ENCODE peak calls at places on chromosomes 11 and 22, in five cellular contexts. Y, I, X, J and W are unnamed samples.

GRCh38 chr22:39077513-39077840 is 402 bp downstream of the APOBEC3G start:
- DNase-seq in X (no peak), J (peak), I (no peak), Y (no peak), W (no peak)

GRCh38 chr22:46614070-46614931 is 5.9 kb upstream of the GRAMD4 start:
- DNase-seq in J (no peak), Y (no peak), X (no peak), I (no peak), W (no peak)

GRCh38 chr22:26079009-26079408 is 90.3 kb upstream of the SEZ6L start:
- DNase-seq in J (no peak), X (no peak), I (no peak), Y (no peak), W (no peak)

GRCh38 chr11:74388678-74389327 is 9.4 kb downstream of the PGM2L1 start:
- DNase-seq in J (peak), Y (peak), X (no peak), I (peak), W (no peak)

GRCh38 chr11:65503923-65504670 is 5.3 kb downstream of the MALAT1 start:
- DNase-seq in J (peak), I (no peak), Y (no peak), X (no peak), W (no peak)

GRCh38 chr11:104151404-104152204 is 12.3 kb downstream of the PDGFD start:
- DNase-seq in Y (no peak), X (no peak), I (no peak), J (peak), W (no peak)

GRCh38 chr22:21443057-21443734 is 24.0 kb upstream of the TMEM191C start:
- DNase-seq in J (no peak), I (peak), X (no peak), Y (no peak), W (no peak)

GRCh38 chr11:76215946-76216345 is 9.6 kb upstream of the WNT11 start:
- DNase-seq in Y (no peak), X (peak), J (no peak), I (no peak), W (no peak)

GRCh38 chr11:112292785-112293407 is 32.2 kb upstream of the PLET1 start:
- DNase-seq in I (peak), J (peak), X (no peak), Y (peak), W (peak)

GRCh38 chr11:31884080-31884479 is 73.0 kb upstream of the PAX6 start:
- DNase-seq in I (no peak), J (no peak), X (no peak), Y (no peak), W (no peak)

GRCh38 chr11:31881825-31882224 is 70.7 kb upstream of the PAX6 start:
- DNase-seq in X (no peak), J (no peak), I (no peak), Y (no peak), W (no peak)

GRCh38 chr11:31882951-31883392 is 71.8 kb upstream of the PAX6 start:
- DNase-seq in X (no peak), J (no peak), Y (peak), I (no peak), W (no peak)

GRCh38 chr11:31883435-31883834 is 72.3 kb upstream of the PAX6 start:
- DNase-seq in Y (no peak), J (no peak), I (no peak), X (no peak), W (no peak)

GRCh38 chr11:31887180-31887579 is 76.1 kb upstream of the PAX6 start:
- DNase-seq in I (no peak), Y (no peak), X (no peak), J (no peak), W (peak)
- TF ChIP-seq CTCF in I (no peak), Y (no peak), X (no peak), J (peak), W (peak)

GRCh38 chr11:11810764-11811726 is 30.7 kb upstream of the USP47 start:
- DNase-seq in X (no peak), I (no peak), J (no peak), Y (no peak), W (no peak)
- H3K4me3 ChIP-seq in X (no peak), I (no peak), J (no peak), Y (no peak), W (no peak)

GRCh38 chr11:80593981-80594380 is 1153.2 kb upstream of the TENM4 start:
- DNase-seq in X (no peak), Y (peak), J (peak), I (no peak), W (no peak)
- TF ChIP-seq CTCF in X (no peak), Y (no peak), J (no peak), I (no peak), W (no peak)

GRCh38 chr22:20056696-20057386 is 23.2 kb upstream of the DGCR8 start:
- DNase-seq in J (no peak), I (no peak), X (no peak), Y (no peak), W (no peak)
- H3K4me3 ChIP-seq in J (no peak), I (no peak), X (no peak), Y (no peak), W (no peak)